ENCODE peak calls at places on chromosomes 7 and 10, in eight cellular contexts. A, I, E, N, F, C, K and L are unnamed samples.

GRCh38 chr10:102001435-102002068 is 54.4 kb downstream of the ARMH3 start:
- DNase-seq in K (no peak), E (no peak), A (no peak), I (no peak), C (peak; percentile 56), N (no peak), F (no peak), L (no peak)

GRCh38 chr10:87503892-87504291 is 801 bp upstream of the MINPP1 start:
- DNase-seq in F (no peak), N (no peak), C (no peak), K (no peak), A (peak; percentile 35), E (no peak), I (no peak), L (no peak)

GRCh38 chr10:47359626-47360418 is 11.7 kb downstream of the RBP3 start:
- DNase-seq in N (no peak), C (no peak), F (no peak), K (no peak), E (no peak), I (no peak), A (no peak), L (no peak)

GRCh38 chr10:30827531-30828120 is 198.1 kb upstream of the LYZL2 start:
- DNase-seq in K (no peak), E (peak; percentile 31), F (no peak), I (no peak), C (peak; percentile 9), N (no peak), A (peak; percentile 68), L (no peak)

GRCh38 chr7:46932656-46933424 is 649.1 kb downstream of the TNS3 start:
- DNase-seq in F (peak; percentile 52), A (peak; percentile 96), I (peak; percentile 84), E (peak; percentile 24), C (peak; percentile 91), K (no peak), N (peak; percentile 55), L (no peak)

GRCh38 chr10:63673846-63674245 is 152.6 kb downstream of the REEP3 start:
- DNase-seq in A (no peak), C (no peak), E (no peak), K (no peak), I (no peak), N (no peak), F (no peak), L (no peak)

GRCh38 chr7:111357691-111358090 is 204.6 kb downstream of the IMMP2L start:
- DNase-seq in N (peak; percentile 8), K (no peak), A (peak; percentile 56), I (no peak), F (peak; percentile 71), C (peak; percentile 43), E (no peak), L (no peak)

GRCh38 chr7:17042211-17042610 is 160.4 kb upstream of the AGR3 start:
- DNase-seq in I (no peak), C (no peak), A (no peak), K (no peak), E (no peak), N (peak; percentile 31), F (peak; percentile 71), L (no peak)

GRCh38 chr10:101617102-101617823 is 29.1 kb downstream of the DPCD start:
- DNase-seq in N (no peak), K (no peak), C (peak; percentile 28), F (no peak), I (no peak), E (no peak), A (no peak), L (no peak)

GRCh38 chr10:71090330-71090729 is 122.0 kb upstream of the UNC5B start:
- DNase-seq in I (peak; percentile 1), F (no peak), A (no peak), N (no peak), E (no peak), K (no peak), C (no peak), L (no peak)

GRCh38 chr10:6390213-6390612 is 187.5 kb downstream of the PFKFB3 start:
- DNase-seq in E (no peak), N (no peak), A (no peak), C (no peak), I (no peak), K (no peak), F (no peak), L (no peak)

DNA sequence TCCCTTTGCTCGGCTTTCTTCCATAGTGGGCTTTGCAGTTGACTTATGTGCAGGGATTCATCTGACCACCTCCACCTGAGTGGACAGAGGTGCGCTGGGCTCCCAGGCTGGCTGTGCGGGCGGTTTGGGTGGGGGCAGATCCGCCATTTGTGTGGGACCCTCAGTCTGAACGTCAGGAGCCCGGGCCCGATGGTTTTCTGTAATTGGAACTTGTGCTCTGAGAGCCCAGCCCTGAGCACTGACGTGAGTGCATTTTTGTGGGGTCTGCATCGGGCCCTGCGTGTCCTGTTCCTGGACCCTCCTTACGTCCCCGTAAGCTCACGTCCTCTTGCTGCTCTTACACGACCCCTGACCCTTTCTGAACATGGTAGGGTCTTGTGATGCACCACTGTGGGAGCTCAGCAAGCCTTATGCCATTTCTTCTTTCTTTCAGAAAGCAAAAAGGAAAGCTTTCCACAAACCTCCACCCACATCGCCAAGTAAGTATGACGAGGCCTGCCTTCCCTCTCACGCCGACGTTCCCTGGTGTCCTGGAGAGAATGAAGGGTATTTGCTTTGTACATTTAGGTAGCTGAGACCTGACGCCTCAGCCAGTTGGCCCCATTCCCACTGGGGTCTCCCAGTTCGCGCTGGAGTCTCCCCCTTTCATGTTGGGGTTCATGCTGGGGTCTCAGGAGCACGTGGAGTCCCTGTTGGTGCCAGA is 9.9 kb downstream of the IQCE start:
- DNase-seq in F (no peak), K (no peak), C (no peak), E (no peak), N (no peak), A (no peak), I (no peak), L (no peak)
- H3K9me3 ChIP-seq in F (no peaks in the 10 kb centered on the region), K (no peaks in the 10 kb centered on the region), C (no peaks in the 10 kb centered on the region), E (no peaks in the 10 kb centered on the region), N (no peaks in the 10 kb centered on the region), A (no peaks in the 10 kb centered on the region), I (no peaks in the 10 kb centered on the region), L (no peaks in the 10 kb centered on the region)

GRCh38 chr7:143417734-143418378 is 9.2 kb upstream of the EPHA1 start:
- DNase-seq in A (peak; percentile 26), F (peak; percentile 41), N (no peak), E (no peak), I (no peak), C (no peak), K (no peak), L (no peak)

GRCh38 chr7:143413123-143413522 is 4.5 kb upstream of the EPHA1 start:
- DNase-seq in A (no peak), N (no peak), E (no peak), K (no peak), I (no peak), F (no peak), C (no peak), L (no peak)

GRCh38 chr7:143416565-143417149 is 8.0 kb upstream of the EPHA1 start:
- DNase-seq in F (peak; percentile 80), C (peak; percentile 65), N (peak; percentile 40), A (peak; percentile 53), I (peak; percentile 29), K (peak; percentile 20), E (no peak), L (no peak)

GRCh38 chr7:143418681-143419458 is 10.2 kb upstream of the EPHA1 start:
- DNase-seq in K (no peak), C (no peak), N (no peak), E (no peak), I (no peak), A (no peak), F (no peak), L (no peak)

GRCh38 chr7:143415696-143416095 is 7.0 kb upstream of the EPHA1 start:
- DNase-seq in E (no peak), I (no peak), C (no peak), F (peak; percentile 90), K (no peak), N (no peak), A (peak; percentile 56), L (no peak)
- H3K27me3 ChIP-seq in E (no peaks in the 10 kb centered on the region), I (no peaks in the 10 kb centered on the region), C (no peaks in the 10 kb centered on the region), F (no peaks in the 10 kb centered on the region), K (peaks cover 11% of the 10 kb centered on the region), N (peaks cover 3% of the 10 kb centered on the region), A (no peaks in the 10 kb centered on the region), L (no peaks in the 10 kb centered on the region)

GRCh38 chr7:64888901-64889685 is 14.0 kb upstream of the ZNF273 start:
- DNase-seq in E (no peak), C (no peak), K (no peak), N (no peak), F (no peak), I (no peak), A (no peak), L (no peak)

GRCh38 chr7:64887756-64888508 is 15.1 kb upstream of the ZNF273 start:
- DNase-seq in K (no peak), A (no peak), C (peak; percentile 50), E (no peak), N (no peak), F (no peak), I (no peak), L (peak; percentile 33)

GRCh38 chr7:64886956-64887545 is 16.0 kb upstream of the ZNF273 start:
- DNase-seq in C (no peak), I (no peak), F (no peak), E (no peak), A (no peak), K (no peak), N (no peak), L (no peak)

GRCh38 chr7:64889686-64890162 is 13.3 kb upstream of the ZNF273 start:
- DNase-seq in A (no peak), N (no peak), I (no peak), C (no peak), K (no peak), F (no peak), E (no peak), L (no peak)

DNA sequence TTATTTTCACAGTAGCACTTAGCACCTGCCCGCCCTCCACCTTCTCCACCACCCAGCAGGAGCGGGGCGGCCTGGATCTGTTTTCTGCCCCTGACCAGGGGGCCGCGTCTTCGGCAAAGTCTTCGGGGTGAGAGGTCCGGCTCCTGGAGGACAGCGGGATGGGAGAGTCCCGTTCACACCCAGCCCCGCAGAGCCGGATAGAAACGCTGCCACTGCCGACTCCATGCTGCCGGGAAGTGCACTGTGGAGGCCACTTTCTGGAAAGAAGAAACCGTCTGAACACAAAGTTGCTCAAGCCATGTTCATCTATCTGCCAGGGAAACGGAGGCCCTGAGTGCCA is 14.5 kb upstream of the ZNF273 start:
- DNase-seq in N (no peak), C (no peak), I (no peak), K (no peak), E (no peak), F (no peak), A (no peak), L (peak; percentile 10)
- H3K4me3 ChIP-seq in N (no peak overlapping the region), C (peak overlapping the region; percentile 13), I (peak overlapping the region; percentile 31), K (no peak overlapping the region), E (peak overlapping the region; percentile 57), F (no peak overlapping the region), A (peak overlapping the region; percentile 43), L (peak overlapping the region; percentile 73)

DNA sequence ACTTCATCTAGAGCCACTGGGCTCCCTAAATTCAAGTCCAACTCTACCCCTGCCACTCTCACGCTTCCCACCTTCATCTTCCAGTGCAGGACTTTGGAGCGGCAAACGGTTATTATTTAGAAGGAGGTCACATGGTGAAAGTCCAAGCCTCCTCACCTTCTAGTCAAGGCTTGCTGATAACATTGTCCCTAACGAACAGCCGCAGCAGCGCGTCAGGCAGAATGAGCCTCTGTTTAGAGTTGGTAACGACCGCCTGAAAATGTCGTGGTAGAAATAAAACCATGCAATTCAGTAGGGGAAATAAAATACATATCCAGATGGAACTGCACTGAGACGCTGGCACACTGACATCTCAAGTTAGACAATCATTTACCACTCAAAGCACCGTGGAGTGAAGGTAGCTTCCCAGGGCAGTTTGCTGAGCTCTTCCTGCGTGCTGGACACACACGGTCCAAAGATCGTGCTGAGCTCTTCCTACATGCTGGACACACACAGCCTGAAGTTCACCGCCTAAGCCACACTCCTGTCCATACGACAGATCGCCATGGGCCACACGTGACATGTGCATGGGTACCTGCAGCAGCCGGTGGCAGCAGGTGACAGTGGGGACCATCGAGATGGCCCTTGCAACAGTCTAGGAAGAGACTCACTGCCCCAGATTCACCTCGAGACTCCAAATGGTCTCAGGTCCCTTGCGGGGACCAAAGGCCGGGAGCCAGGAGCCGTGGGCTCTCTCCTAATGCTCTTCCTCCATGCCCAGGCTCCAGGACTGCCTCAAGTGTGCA is 323.5 kb downstream of the PTPRN2 start:
- DNase-seq in I (no peak), F (no peak), A (no peak), K (no peak), E (no peak), C (no peak), N (no peak), L (no peak)
- H3K9me3 ChIP-seq in I (no peaks in the 10 kb centered on the region), F (no peaks in the 10 kb centered on the region), A (peaks cover 75% of the 10 kb centered on the region), K (peaks cover 3% of the 10 kb centered on the region), E (no peaks in the 10 kb centered on the region), C (peaks cover 19% of the 10 kb centered on the region), N (peaks cover 31% of the 10 kb centered on the region), L (no peaks in the 10 kb centered on the region)